ENCODE peak calls at places on chromosome 2, in six cellular contexts. E is coronary artery; F is activated T-cell treated with anti-CD3 and anti-CD28 coated beads, Interleukin-2, amount 50 U/mL, for 4 hours; W is skeletal muscle cell; Y is NCI-H1092 treated with DMSO at 0.1 percent for 48 hours; T is GDM1. J is an unnamed sample.

GRCh38 chr2:190343500-190344274 is at the start of gene INPP1:
- DNase-seq in W (no peak), E (peak), Y (peak), F (peak), T (peak), J (peak)

GRCh38 chr2:230634146-230634545 is 78.5 kb upstream of the CAB39 start:
- DNase-seq in W (no peak), Y (no peak), T (no peak), E (no peak), F (no peak), J (no peak)

GRCh38 chr2:233098615-233099014 is 38.5 kb downstream of the INPP5D start:
- DNase-seq in W (no peak), Y (peak), T (no peak), F (no peak), E (no peak), J (no peak)

GRCh38 chr2:172096661-172097547 is 5.8 kb downstream of the DLX2 start:
- DNase-seq in Y (peak), T (no peak), W (peak), F (no peak), E (no peak), J (peak)

GRCh38 chr2:63983986-63984605 is 35.1 kb downstream of the VPS54 start:
- DNase-seq in W (no peak), E (no peak), F (no peak), Y (no peak), T (no peak), J (no peak)

GRCh38 chr2:135043345-135043744 is 3.9 kb downstream of the MAP3K19 start:
- DNase-seq in Y (no peak), F (peak), T (no peak), W (no peak), E (no peak), J (no peak)

GRCh38 chr2:225008935-225009334 is 33.3 kb downstream of the DOCK10 start:
- DNase-seq in T (no peak), Y (peak), E (no peak), F (no peak), W (no peak), J (no peak)

GRCh38 chr2:234102112-234102511 is 51.6 kb downstream of the SPP2 start:
- DNase-seq in E (no peak), Y (no peak), W (no peak), F (no peak), T (no peak), J (no peak)

GRCh38 chr2:199465988-199466703 is 8.4 kb upstream of the SATB2 start:
- DNase-seq in Y (no peak), E (no peak), W (no peak), T (no peak), F (no peak), J (no peak)

GRCh38 chr2:112482309-112483046 is 522 bp downstream of the TTL start:
- DNase-seq in T (no peak), Y (peak), W (no peak), E (peak), F (peak), J (peak)

GRCh38 chr2:49240608-49241007 is 86.3 kb upstream of the FSHR start:
- DNase-seq in W (no peak), E (no peak), T (no peak), Y (no peak), F (no peak), J (no peak)

GRCh38 chr2:42975358-42975717 is 183.0 kb upstream of the HAAO start:
- DNase-seq in W (no peak), T (no peak), E (no peak), Y (no peak), F (no peak), J (no peak)

GRCh38 chr2:37357053-37357452 is 12.6 kb downstream of the QPCT start:
- DNase-seq in F (no peak), T (no peak), W (no peak), E (no peak), Y (no peak), J (peak)

GRCh38 chr2:31319391-31320175 is 85.6 kb downstream of the EHD3 start:
- DNase-seq in W (peak), Y (peak), E (no peak), F (no peak), T (peak), J (peak)

GRCh38 chr2:179675435-179675834 is 186.0 kb downstream of the ZNF385B start:
- DNase-seq in W (no peak), F (no peak), E (no peak), T (no peak), Y (no peak), J (no peak)

GRCh38 chr2:95001117-95001551 is 24.4 kb upstream of the MAL start:
- DNase-seq in F (no peak), Y (no peak), T (no peak), E (no peak), W (no peak), J (no peak)

GRCh38 chr2:3404495-3404894 is 25.0 kb downstream of the TRAPPC12 start:
- DNase-seq in F (no peak), E (no peak), Y (no peak), W (no peak), T (no peak), J (no peak)

GRCh38 chr2:8459474-8459873 is 222.4 kb upstream of the ID2 start:
- DNase-seq in W (no peak), T (no peak), F (no peak), Y (no peak), E (no peak), J (no peak)

GRCh38 chr2:102473020-102473419 is at the start of gene SLC9A4:
- DNase-seq in T (peak), Y (no peak), W (no peak), F (peak), E (no peak), J (peak)

GRCh38 chr2:16707014-16707413 is 41.4 kb upstream of the CYRIA start:
- DNase-seq in F (no peak), E (no peak), Y (no peak), T (no peak), W (no peak), J (no peak)

GRCh38 chr2:180523629-180524340 is 456.6 kb upstream of the UBE2E3 start:
- DNase-seq in Y (no peak), T (no peak), W (peak), E (no peak), F (no peak), J (peak)

GRCh38 chr2:150468350-150468960 is 19.0 kb downstream of the RND3 start:
- DNase-seq in T (no peak), Y (no peak), E (no peak), W (no peak), F (no peak), J (no peak)

GRCh38 chr2:3487028-3487425 is 32.3 kb downstream of the ADI1 start:
- DNase-seq in F (no peak), E (no peak), Y (no peak), W (no peak), T (no peak), J (no peak)

GRCh38 chr2:239820836-239821693 is 204.1 kb downstream of the NDUFA10 start:
- DNase-seq in F (no peak), T (no peak), Y (no peak), E (peak), W (no peak), J (no peak)

GRCh38 chr2:182165196-182165595 is 179.5 kb downstream of the PPP1R1C start:
- DNase-seq in W (no peak), E (no peak), F (no peak), T (no peak), Y (no peak), J (no peak)

GRCh38 chr2:187959821-187960220 is 331.9 kb upstream of the GULP1 start:
- DNase-seq in T (no peak), E (no peak), W (no peak), F (no peak), Y (no peak), J (no peak)

J was measured in AG20443.